ENCODE peak calls at places on chromosomes 1 and 21, in four cellular contexts. J, O, K and D are unnamed samples.

GRCh38 chr1:98723574-98723973 is 62.1 kb downstream of the SNX7 start:
- DNase-seq in J (no peak), O (no peak), K (no peak), D (no peak)

GRCh38 chr1:162661336-162661735 is 29.1 kb downstream of the DDR2 start:
- DNase-seq in J (no peak), O (no peak), K (no peak), D (no peak)

GRCh38 chr1:120178799-120179419 is 2.6 kb upstream of the SEC22B start:
- DNase-seq in J (no peak), O (no peak), K (no peak), D (peak; percentile 2)

GRCh38 chr1:8427493-8427892 is 109.6 kb downstream of the SLC45A1 start:
- DNase-seq in J (peak; percentile 95), O (no peak), K (no peak), D (no peak)

GRCh38 chr1:182662121-182662890 is 22.1 kb downstream of the RGS8 start:
- DNase-seq in J (no peak), O (no peak), K (no peak), D (no peak)

GRCh38 chr1:32611859-32612188 is 38.5 kb downstream of the ZBTB8OS start:
- DNase-seq in J (no peak), O (no peak), K (no peak), D (no peak)

GRCh38 chr1:18350783-18351182 is 129.9 kb upstream of the KLHDC7A start:
- DNase-seq in J (no peak), O (no peak), K (no peak), D (no peak)

GRCh38 chr21:35017256-35017655 is 31.8 kb downstream of the RUNX1 start:
- DNase-seq in J (no peak), O (no peak), K (no peak), D (no peak)

GRCh38 chr1:118947790-118948189 is 40.4 kb downstream of the TBX15 start:
- DNase-seq in J (no peak), O (no peak), K (no peak), D (no peak)

GRCh38 chr1:92210701-92211100 is 7.0 kb upstream of the C1orf146 start:
- DNase-seq in J (no peak), O (no peak), K (no peak), D (no peak)
- TF ChIP-seq CHD2 in J (no peak), O (no peak), K (no peak), D (no peak)

GRCh38 chr1:158101944-158102343 is 78.8 kb upstream of the CD1D start:
- DNase-seq in J (no peak), O (peak; percentile 30), K (no peak), D (peak; percentile 5)
- TF ChIP-seq CHD4 in J (no peak), O (no peak), K (no peak), D (no peak)

DNA sequence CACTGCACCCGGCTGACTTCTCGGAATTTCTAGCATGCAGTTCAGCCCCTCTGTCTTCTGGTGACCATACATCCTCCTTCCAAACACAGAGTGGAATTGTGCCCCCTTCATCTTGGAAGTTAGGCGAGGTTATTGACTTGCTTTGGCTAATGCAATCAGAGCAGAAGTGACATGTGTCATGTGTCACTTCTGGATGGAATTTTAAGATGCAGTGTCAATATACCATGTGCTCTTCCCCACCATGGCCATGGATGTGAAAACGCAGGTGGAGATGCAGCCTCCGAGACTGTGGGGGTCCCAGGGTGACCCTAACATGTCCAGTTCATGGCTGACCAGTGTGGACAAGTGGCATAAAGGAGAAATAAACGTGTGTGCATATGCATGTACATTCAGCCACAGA is 83.0 kb downstream of the KCNJ6 start:
- DNase-seq in J (no peak), O (no peak), K (no peak), D (no peak)
- TF ChIP-seq CHD2 in J (no peak), O (no peak), K (no peak), D (no peak)

DNA sequence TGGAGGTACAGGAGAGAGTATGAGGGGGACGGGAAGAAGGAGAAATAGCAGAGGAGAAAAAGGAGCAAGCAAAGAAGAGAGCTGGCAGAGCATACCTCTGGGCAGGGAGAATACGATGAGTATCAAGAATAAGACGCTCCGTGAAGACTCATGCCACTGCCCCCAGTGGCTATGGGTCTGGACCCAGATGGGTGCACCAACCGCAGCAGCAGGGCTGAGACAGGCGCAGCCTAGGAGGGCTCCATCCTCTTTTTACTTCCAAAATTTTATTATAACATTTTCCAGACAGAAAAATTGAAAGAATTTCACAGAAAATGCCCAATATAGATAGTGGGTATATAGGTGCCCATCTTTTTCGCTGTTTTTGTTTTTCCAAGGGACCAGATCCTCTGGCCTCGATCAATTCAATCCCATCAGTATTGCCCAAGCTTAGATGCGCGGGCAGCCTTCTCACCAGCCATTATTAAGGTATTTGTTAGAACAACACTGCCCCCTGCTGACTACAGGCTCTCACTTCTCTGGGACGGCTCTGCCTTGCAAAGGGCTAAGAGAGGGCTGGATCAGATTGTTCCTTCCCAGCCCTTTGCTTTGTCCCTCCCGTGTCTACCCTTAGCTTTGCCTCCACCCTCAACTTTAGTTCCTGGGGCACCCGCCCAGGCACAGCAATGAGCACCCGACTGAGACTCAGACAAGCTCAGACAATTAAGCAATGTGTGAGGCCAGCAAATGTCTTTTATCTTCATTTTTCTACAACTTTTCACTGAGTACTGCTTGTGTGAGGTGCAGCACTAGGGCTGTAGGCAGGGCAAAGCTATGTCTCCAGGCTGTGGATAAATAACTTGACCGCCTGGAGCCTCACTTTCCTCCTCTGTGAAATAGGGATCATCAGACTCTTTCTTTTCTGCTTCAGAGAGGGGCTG is 17.5 kb upstream of the CAMK1G start:
- DNase-seq in J (no peak), O (peak; percentile 83), K (peak; percentile 68), D (peak; percentile 86)
- TF ChIP-seq CHD4 in J (no peak), O (no peak), K (no peak), D (no peak)